ENCODE peak calls at places on chromosomes 5 and 9, in six cellular contexts. P is fibroblast of lung, N is endodermal cell, F is uterus, J is SJSA1, Z is pancreas. W is an unnamed sample. For H3K4me1 and H3K9me3, the result is how much of the 10 kb centered on the place peaks cover.

GRCh38 chr5:16179511-16179935 is at the start of gene MARCHF11:
- DNase-seq in Z (peak), P (no peak), N (peak), F (no peak), J (no peak), W (peak)

GRCh38 chr9:18260527-18260926 is 213.4 kb upstream of the ADAMTSL1 start:
- DNase-seq in P (peak), Z (no peak), N (no peak), J (peak), F (peak), W (no peak)

GRCh38 chr5:42887575-42887974 is 75.9 kb upstream of the SELENOP start:
- DNase-seq in F (no peak), P (no peak), N (no peak), Z (no peak), J (no peak), W (no peak)

GRCh38 chr5:32263683-32264082 is 49.1 kb downstream of the MTMR12 start:
- DNase-seq in F (no peak), Z (no peak), P (no peak), N (no peak), J (no peak), W (no peak)

GRCh38 chr9:84669008-84669292 is 579 bp upstream of the NTRK2 start:
- DNase-seq in F (no peak), P (no peak), N (no peak), J (no peak), Z (no peak), W (no peak)

GRCh38 chr9:89374176-89374575 is 55.9 kb downstream of the SECISBP2 start:
- DNase-seq in J (peak), P (peak), N (no peak), F (no peak), Z (no peak), W (no peak)

GRCh38 chr5:59660737-59661136 is 232.8 kb downstream of the PDE4D start:
- DNase-seq in F (no peak), P (no peak), J (no peak), N (no peak), Z (no peak), W (no peak)

GRCh38 chr9:103152473-103152872 is 157.3 kb downstream of the CYLC2 start:
- DNase-seq in P (no peak), N (no peak), F (no peak), Z (no peak), J (no peak), W (no peak)

DNA sequence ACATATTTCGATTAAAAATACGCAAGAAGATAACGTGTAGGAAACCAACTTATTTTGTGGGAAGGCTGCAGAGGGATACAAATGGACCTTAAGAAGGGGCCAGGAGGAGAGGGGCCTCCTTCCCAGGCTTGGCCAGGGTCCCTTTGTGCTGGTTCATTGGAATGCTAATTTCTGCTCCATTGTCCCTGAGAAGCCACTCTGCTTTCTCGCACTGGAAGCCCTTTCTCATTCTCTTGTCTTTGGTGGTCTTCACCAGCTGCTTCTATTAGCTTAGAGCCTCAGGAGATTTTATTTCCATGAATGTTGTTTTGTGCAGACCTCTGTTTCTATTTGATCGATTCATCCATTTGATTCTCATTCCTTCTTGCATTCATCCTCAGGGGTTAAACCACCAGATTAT is 325.4 kb downstream of the TMEM38B start:
- DNase-seq in P (no peak), F (no peak), J (no peak), N (peak), Z (no peak), W (no peak)
- H3K4me1 ChIP-seq in P (under half), F (under half), J (under half), N (under half), Z (under half), W (under half)

GRCh38 chr5:8814081-8814480 is 731.8 kb downstream of the SEMA5A start:
- DNase-seq in J (no peak), F (no peak), Z (no peak), N (no peak), P (no peak), W (no peak)
- H3K9me3 ChIP-seq in J (under half), F (under half), Z (under half), N (under half), P (under half), W (under half)

GRCh38 chr5:142324871-142325676 is at the start of gene SPRY4:
- DNase-seq in J (peak), F (peak), P (peak), N (peak), Z (peak), W (peak)

GRCh38 chr5:142327111-142327842 is 2.5 kb upstream of the SPRY4 start:
- DNase-seq in Z (no peak), J (peak), F (no peak), N (peak), P (peak), W (no peak)

GRCh38 chr5:142324377-142324870 is 397 bp downstream of the SPRY4 start:
- DNase-seq in F (no peak), P (no peak), Z (no peak), N (no peak), J (no peak), W (peak)

GRCh38 chr5:142326480-142326938 is 1.7 kb upstream of the SPRY4 start:
- DNase-seq in F (no peak), Z (no peak), J (no peak), N (no peak), P (no peak), W (no peak)

GRCh38 chr5:142325677-142326479 is 1.1 kb upstream of the SPRY4 start:
- DNase-seq in P (peak), F (peak), N (peak), J (peak), Z (peak), W (peak)
- H3K4me3 ChIP-seq in P (peak), F (peak), N (peak), J (peak), Z (peak), W (peak)

DNA sequence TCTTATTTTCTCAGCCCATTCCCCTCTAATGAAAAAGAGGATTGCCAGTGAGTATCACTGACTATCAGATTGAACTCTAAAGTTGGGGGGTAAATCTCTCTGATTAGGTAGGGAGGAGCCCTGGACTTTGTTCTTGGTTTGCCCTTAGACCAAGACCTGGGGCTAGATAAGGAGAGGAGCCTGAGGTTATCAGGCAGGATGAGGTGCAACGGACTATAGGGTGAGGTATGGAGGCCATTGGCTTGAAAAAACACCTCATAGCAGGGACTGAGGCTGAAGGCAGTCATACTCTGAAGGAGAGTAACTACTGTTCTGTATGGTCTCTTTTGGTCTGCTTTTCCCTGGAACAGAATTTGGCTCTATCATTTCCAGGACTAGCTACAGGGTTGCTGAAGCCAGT is 2.5 kb downstream of the TRIM32 start:
- DNase-seq in F (no peak), J (no peak), N (no peak), Z (no peak), P (no peak), W (no peak)
- H3K4me1 ChIP-seq in F (under half), J (half or more), N (under half), Z (under half), P (under half), W (under half)

GRCh38 chr9:101409079-101409477 is 10.4 kb downstream of the ZNF189 start:
- DNase-seq in P (peak), J (no peak), Z (no peak), F (no peak), N (no peak), W (no peak)
- H3K9me3 ChIP-seq in P (under half), J (under half), Z (under half), F (under half), N (half or more), W (half or more)

GRCh38 chr9:70805953-70806352 is 315.5 kb downstream of the TRPM3 start:
- DNase-seq in F (peak), Z (no peak), N (no peak), P (no peak), J (no peak), W (no peak)
- H3K4me3 ChIP-seq in F (no peak), Z (no peak), N (no peak), P (no peak), J (no peak), W (no peak)

DNA sequence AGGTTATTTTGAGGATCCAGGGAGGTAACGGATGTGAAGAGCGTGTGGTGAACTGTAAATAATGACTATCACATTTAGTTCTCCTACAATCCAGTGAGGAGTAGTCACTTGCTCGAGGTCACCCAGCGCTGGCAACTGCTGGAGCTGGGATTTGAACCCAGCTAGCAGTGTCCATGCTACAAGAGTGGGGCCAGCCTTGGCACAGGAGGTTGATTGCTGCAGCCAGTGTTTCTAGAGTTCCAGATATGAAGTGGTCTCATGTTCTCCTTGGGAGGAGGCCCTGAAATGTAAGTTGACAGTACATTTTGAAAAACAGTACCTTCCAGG is 765 bp downstream of the CCDC107 start:
- DNase-seq in F (peak), P (peak), Z (peak), J (peak), N (no peak), W (peak)
- H3K4me1 ChIP-seq in F (under half), P (under half), Z (under half), J (under half), N (under half), W (under half)

GRCh38 chr9:123659358-123659757 is 270.6 kb downstream of the DENND1A start:
- DNase-seq in Z (no peak), P (no peak), F (no peak), J (no peak), N (no peak), W (no peak)
- H3K9me3 ChIP-seq in Z (under half), P (under half), F (under half), J (under half), N (under half), W (under half)

GRCh38 chr5:270340-270739 is 1.1 kb upstream of the PDCD6 start:
- DNase-seq in J (no peak), N (peak), F (no peak), Z (peak), P (no peak), W (no peak)
- H3K4me3 ChIP-seq in J (no peak), N (no peak), F (peak), Z (no peak), P (no peak), W (no peak)